ENCODE peak calls at places on chromosomes 5 and 9, in eight cellular contexts. T is lower leg skin, M is HAP-1, L is astrocyte of the spinal cord, C is cardiac fibroblast, P is right cardiac atrium, S is tibial nerve, E is dorsolateral prefrontal cortex. W is an unnamed sample.

GRCh38 chr9:109640232-109641078 is 139.5 kb upstream of the PALM2AKAP2 start:
- DNase-seq in P (peak; percentile 58), E (peak; percentile 33), M (peak; percentile 37), S (no peak), C (peak; percentile 34), L (peak; percentile 62), T (no peak), W (peak; percentile 6)

GRCh38 chr9:122393284-122393983 is 22.6 kb downstream of the PTGS1 start:
- DNase-seq in M (no peak), S (no peak), P (no peak), L (no peak), T (no peak), C (no peak), E (no peak), W (no peak)

GRCh38 chr5:174145821-174146220 is 100.3 kb downstream of the NSG2 start:
- DNase-seq in L (no peak), P (no peak), E (peak; percentile 46), S (no peak), M (no peak), T (no peak), C (peak; percentile 3), W (peak; percentile 0)

GRCh38 chr5:10685103-10685502 is 75.9 kb downstream of the DAP start:
- DNase-seq in T (no peak), E (no peak), P (no peak), C (no peak), M (no peak), S (no peak), L (no peak), W (no peak)

GRCh38 chr9:135281151-135281550 is 193.7 kb downstream of the OLFM1 start:
- DNase-seq in E (no peak), L (no peak), T (no peak), C (no peak), M (no peak), S (no peak), P (no peak), W (no peak)

GRCh38 chr9:116313638-116314037 is 160.0 kb downstream of the PAPPA start:
- DNase-seq in M (no peak), S (no peak), E (no peak), L (no peak), T (no peak), C (peak; percentile 31), P (no peak), W (no peak)

GRCh38 chr9:108535526-108535925 is 320.3 kb downstream of the ACTL7B start:
- DNase-seq in L (no peak), S (no peak), E (no peak), T (no peak), M (peak; percentile 51), C (no peak), P (no peak), W (peak; percentile 39)

GRCh38 chr5:176732736-176733585 is 77.4 kb upstream of the UNC5A start:
- DNase-seq in L (no peak), P (no peak), C (no peak), S (no peak), T (no peak), E (peak; percentile 25), M (no peak), W (no peak)

GRCh38 chr9:115202181-115202580 is 84.2 kb upstream of the TNC start:
- DNase-seq in E (no peak), C (no peak), P (no peak), L (no peak), S (no peak), T (no peak), M (no peak), W (no peak)

GRCh38 chr9:74513221-74513620 is 16.1 kb downstream of the RORB start:
- DNase-seq in E (no peak), P (no peak), L (no peak), M (no peak), S (no peak), T (no peak), C (no peak), W (no peak)

GRCh38 chr5:111655169-111655924 is 101.6 kb downstream of the NREP start:
- DNase-seq in M (no peak), L (peak; percentile 36), S (no peak), C (peak; percentile 91), E (no peak), P (no peak), T (no peak), W (peak; percentile 89)

GRCh38 chr5:178986326-178986960 is 8.7 kb downstream of the GRM6 start:
- DNase-seq in L (no peak), E (no peak), M (no peak), C (no peak), S (no peak), P (no peak), T (no peak), W (no peak)

GRCh38 chr5:178991190-178992145 is 3.7 kb downstream of the GRM6 start:
- DNase-seq in T (no peak), L (no peak), C (no peak), S (no peak), M (no peak), E (no peak), P (no peak), W (no peak)

GRCh38 chr5:178990491-178990890 is 4.6 kb downstream of the GRM6 start:
- DNase-seq in S (no peak), E (no peak), M (no peak), L (no peak), P (no peak), T (no peak), C (no peak), W (no peak)

GRCh38 chr5:178988436-178989220 is 6.5 kb downstream of the GRM6 start:
- DNase-seq in P (no peak), E (no peak), C (no peak), L (no peak), S (no peak), T (no peak), M (no peak), W (no peak)

DNA sequence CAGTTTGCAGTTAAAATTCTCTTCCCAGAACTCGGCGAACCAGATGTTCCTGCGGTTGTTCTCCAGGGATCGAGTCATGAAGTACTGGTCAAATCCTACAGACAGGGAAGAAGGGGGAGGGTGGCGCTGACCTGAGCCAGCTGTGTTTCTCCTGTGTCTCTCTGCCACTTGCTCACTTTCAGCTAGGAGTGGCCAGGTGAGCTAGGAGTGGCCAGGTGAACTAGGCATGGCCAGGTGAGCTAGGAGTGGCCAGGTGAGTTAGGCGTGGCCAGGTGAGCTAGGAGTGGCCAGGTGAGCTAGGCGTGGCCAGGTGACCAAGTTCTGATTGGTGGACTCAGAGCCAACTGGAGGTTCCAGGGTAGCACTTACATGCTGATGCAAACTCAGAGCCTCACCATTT is 5.8 kb downstream of the GRM6 start:
- DNase-seq in T (no peak), E (no peak), P (no peak), L (no peak), S (no peak), M (no peak), C (no peak), W (no peak)
- H3K4me3 ChIP-seq in T (no peak overlapping the region), E (no peak overlapping the region), P (no peak overlapping the region), L (no peak overlapping the region), S (no peak overlapping the region), M (no peak overlapping the region), C (no peak overlapping the region), W (no peak overlapping the region)

DNA sequence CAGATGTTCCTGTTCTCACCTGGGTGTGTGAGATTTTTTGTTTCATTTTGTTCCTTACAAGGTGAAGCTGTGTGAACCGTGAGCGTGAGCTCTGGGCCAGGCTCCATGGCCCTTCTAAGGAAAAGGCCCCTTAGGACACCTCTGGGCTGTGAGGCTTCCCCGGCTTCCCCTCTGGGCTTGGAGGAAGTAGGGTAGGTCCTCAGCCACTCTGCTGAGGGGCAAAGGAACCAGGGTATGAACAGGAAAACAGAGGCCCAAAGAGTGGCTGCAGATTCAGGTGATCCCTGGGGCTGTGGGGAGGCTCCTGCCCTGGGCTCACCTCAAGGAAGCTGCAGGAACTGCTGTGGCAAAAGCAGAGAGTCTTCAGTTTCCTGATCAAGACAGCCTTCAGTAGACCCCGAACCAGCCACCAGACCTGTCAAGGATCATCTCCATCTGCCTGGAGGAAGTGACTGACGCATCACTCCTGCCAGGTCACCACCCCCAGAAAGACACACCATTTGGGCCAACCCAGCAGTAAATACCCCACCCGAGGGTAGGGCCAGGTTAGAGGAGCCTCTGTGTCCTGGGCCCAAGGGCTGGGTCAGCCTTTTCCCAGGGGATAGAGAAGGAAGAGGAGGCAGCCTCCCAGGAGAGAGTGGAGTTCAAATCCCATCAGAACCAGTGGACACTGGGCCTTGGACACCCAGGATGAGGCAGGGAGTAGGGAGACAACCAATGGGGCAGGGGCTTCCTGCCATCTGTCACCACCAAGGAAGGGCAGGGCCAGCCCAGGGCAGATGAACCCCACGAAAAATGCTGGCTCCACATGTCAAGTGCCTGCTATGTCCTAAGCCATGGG is 5.7 kb upstream of the ST6GALNAC6 start:
- DNase-seq in L (no peak), T (no peak), S (no peak), P (no peak), E (no peak), C (no peak), M (no peak), W (no peak)
- H3K4me3 ChIP-seq in L (no peak overlapping the region), T (no peak overlapping the region), S (no peak overlapping the region), P (no peak overlapping the region), E (no peak overlapping the region), C (no peak overlapping the region), M (no peak overlapping the region), W (no peak overlapping the region)

DNA sequence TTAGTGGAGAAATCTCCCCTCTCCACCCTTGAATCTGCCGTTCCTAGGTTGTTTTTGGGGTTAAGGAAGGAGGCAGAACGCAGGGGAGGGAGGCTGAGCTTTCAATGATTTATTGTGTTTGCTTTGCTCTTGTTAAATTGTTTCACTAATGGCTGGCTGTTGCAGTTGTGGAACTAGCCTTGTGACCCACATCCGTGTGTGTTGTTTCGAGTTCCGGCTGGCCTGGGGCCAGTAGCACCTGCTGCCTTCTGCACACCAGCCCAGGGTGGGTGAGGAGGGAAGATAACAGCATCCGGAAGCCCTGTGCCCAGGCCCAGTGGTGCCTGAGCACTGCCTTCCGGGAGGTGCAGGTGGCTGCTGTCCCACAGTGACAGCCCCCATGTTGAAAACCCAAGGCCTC is 3.6 kb downstream of the ERGIC1 start:
- DNase-seq in C (no peak), M (no peak), P (no peak), L (no peak), S (no peak), T (no peak), E (no peak), W (no peak)
- H3K4me3 ChIP-seq in C (no peak overlapping the region), M (no peak overlapping the region), P (no peak overlapping the region), L (no peak overlapping the region), S (no peak overlapping the region), T (no peak overlapping the region), E (no peak overlapping the region), W (no peak overlapping the region)

GRCh38 chr9:92543972-92544371 is 8.2 kb upstream of the ECM2 start:
- DNase-seq in C (no peak), T (no peak), P (no peak), S (no peak), E (no peak), L (no peak), M (no peak), W (no peak)

GRCh38 chr9:92534199-92535159 is 1.3 kb downstream of the ECM2 start:
- DNase-seq in P (no peak), E (no peak), T (no peak), C (no peak), S (no peak), L (no peak), M (no peak), W (no peak)

GRCh38 chr9:92535940-92536850 is at the start of gene ECM2:
- DNase-seq in T (no peak), C (peak; percentile 87), E (no peak), M (no peak), P (no peak), L (peak; percentile 67), S (no peak), W (peak; percentile 74)

DNA sequence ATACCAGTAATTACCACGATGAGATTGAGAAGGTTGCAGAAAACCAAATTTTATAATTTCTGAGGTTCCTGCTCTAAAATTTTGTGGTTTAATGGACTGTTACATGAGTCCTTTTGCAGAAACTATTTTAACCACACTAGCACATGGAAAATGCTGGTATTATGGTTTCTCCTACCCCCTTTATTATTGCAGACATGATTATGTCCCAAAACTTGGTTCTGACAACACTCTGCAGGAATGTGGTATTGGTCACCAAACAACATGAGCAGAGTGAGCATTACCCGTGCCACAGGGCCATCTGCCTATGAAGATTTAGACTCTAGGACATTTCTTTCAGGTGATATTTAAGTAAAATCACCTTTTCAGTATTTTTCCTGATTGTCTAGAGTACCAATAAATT is 2.8 kb upstream of the ECM2 start:
- DNase-seq in M (no peak), S (no peak), E (no peak), L (peak; percentile 70), T (no peak), C (no peak), P (no peak), W (peak; percentile 16)
- H3K4me3 ChIP-seq in M (no peak overlapping the region), S (no peak overlapping the region), E (no peak overlapping the region), L (no peak overlapping the region), T (no peak overlapping the region), C (no peak overlapping the region), P (no peak overlapping the region), W (no peak overlapping the region)